ENCODE peak calls at places on chromosomes 3 and 15, in seven cellular contexts. G is NCI-H748 treated with DMSO at 0.1 percent for 48 hours, U is foreskin fibroblast, K is ureter, Q is EH, S is endothelial cell, M is A172. Y is an unnamed sample.

GRCh38 chr3:100698736-100699135 is 10.6 kb upstream of the TFG start:
- DNase-seq in K (no peak), S (no peak), U (no peak), G (no peak), Q (no peak), M (no peak), Y (no peak)

GRCh38 chr3:182508896-182509295 is 284.4 kb upstream of the ATP11B start:
- DNase-seq in S (no peak), U (no peak), M (no peak), Q (no peak), G (no peak), K (no peak), Y (no peak)

GRCh38 chr3:139493826-139494385 is 17.6 kb upstream of the RBP2 start:
- DNase-seq in U (no peak), G (no peak), M (no peak), K (no peak), Q (no peak), S (no peak), Y (no peak)

GRCh38 chr3:153166206-153166605 is 4.2 kb downstream of the RAP2B start:
- DNase-seq in Q (peak), K (no peak), G (no peak), M (peak), S (no peak), U (peak), Y (no peak)

GRCh38 chr3:152621006-152621868 is 213.7 kb upstream of the P2RY1 start:
- DNase-seq in Q (no peak), U (peak), K (no peak), S (no peak), M (no peak), G (no peak), Y (no peak)

GRCh38 chr3:146496246-146496645 is 26.9 kb upstream of the PLSCR2 start:
- DNase-seq in M (no peak), G (no peak), K (no peak), S (no peak), U (peak), Q (peak), Y (no peak)

GRCh38 chr15:39180494-39180930 is 400.4 kb upstream of the THBS1 start:
- DNase-seq in K (no peak), Q (peak), S (no peak), U (peak), G (no peak), M (no peak), Y (no peak)

GRCh38 chr3:139110072-139110830 is 65.6 kb upstream of the PRR23C start:
- DNase-seq in Q (no peak), U (no peak), S (no peak), M (no peak), G (no peak), K (peak), Y (no peak)

GRCh38 chr15:39918688-39919385 is 1.2 kb downstream of the GPR176 start:
- DNase-seq in Q (peak), K (no peak), G (no peak), U (peak), M (peak), S (no peak), Y (no peak)

GRCh38 chr3:123635220-123635619 is 50.4 kb upstream of the HACD2 start:
- DNase-seq in G (no peak), K (no peak), M (peak), U (no peak), Q (peak), S (no peak), Y (no peak)

GRCh38 chr15:40939909-40940801 is 11.0 kb downstream of the DLL4 start:
- DNase-seq in Q (peak), U (peak), K (no peak), M (no peak), G (no peak), S (peak), Y (no peak)

GRCh38 chr15:94322141-94322540 is 90.8 kb downstream of the MCTP2 start:
- DNase-seq in Q (peak), K (no peak), U (peak), G (no peak), M (no peak), S (no peak), Y (no peak)

Y was measured in D341Med.